ENCODE peak calls at places on chromosomes 12 and 14, in ten cellular contexts. One of them, this sample, is unnamed.

GRCh38 chr14:22545842-22546721 is 42.9 kb downstream of the DAD1 start:
- DNase-seq in astrocyte of the cerebellum: peak; percentile 67
- DNase-seq in bronchial epithelial cell: peak; percentile 41
- DNase-seq in pancreas: no peak
- DNase-seq in cardiac fibroblast: peak; percentile 82
- DNase-seq in transverse colon: no peak
- DNase-seq in AG04450: peak; percentile 67
- DNase-seq in mucosa of descending colon: no peak
- DNase-seq in A549: no peak
- DNase-seq in fibroblast of the aortic adventitia: peak; percentile 78
- DNase-seq in this sample: no peak

GRCh38 chr14:66254066-66254465 is 232.1 kb upstream of the CCDC196 start:
- DNase-seq in A549: no peak
- DNase-seq in bronchial epithelial cell: no peak
- DNase-seq in pancreas: no peak
- DNase-seq in transverse colon: no peak
- DNase-seq in fibroblast of the aortic adventitia: no peak
- DNase-seq in astrocyte of the cerebellum: no peak
- DNase-seq in mucosa of descending colon: no peak
- DNase-seq in cardiac fibroblast: no peak
- DNase-seq in AG04450: no peak
- DNase-seq in this sample: no peak

GRCh38 chr12:6767301-6767591 is 1.1 kb downstream of the PTMS start:
- DNase-seq in bronchial epithelial cell: no peak
- DNase-seq in A549: no peak
- DNase-seq in AG04450: no peak
- DNase-seq in pancreas: no peak
- DNase-seq in transverse colon: no peak
- DNase-seq in astrocyte of the cerebellum: no peak
- DNase-seq in cardiac fibroblast: no peak
- DNase-seq in fibroblast of the aortic adventitia: peak; percentile 55
- DNase-seq in mucosa of descending colon: no peak
- DNase-seq in this sample: no peak

GRCh38 chr12:25187781-25188180 is 7.2 kb downstream of the DNAI7 start:
- DNase-seq in bronchial epithelial cell: peak; percentile 81
- DNase-seq in cardiac fibroblast: peak; percentile 79
- DNase-seq in astrocyte of the cerebellum: peak; percentile 93
- DNase-seq in fibroblast of the aortic adventitia: peak; percentile 88
- DNase-seq in transverse colon: no peak
- DNase-seq in A549: no peak
- DNase-seq in pancreas: no peak
- DNase-seq in mucosa of descending colon: no peak
- DNase-seq in AG04450: peak; percentile 76
- DNase-seq in this sample: no peak

GRCh38 chr14:20031058-20031457 is 4.8 kb downstream of the OR4K13 start:
- DNase-seq in bronchial epithelial cell: no peak
- DNase-seq in cardiac fibroblast: no peak
- DNase-seq in pancreas: no peak
- DNase-seq in astrocyte of the cerebellum: no peak
- DNase-seq in mucosa of descending colon: no peak
- DNase-seq in transverse colon: no peak
- DNase-seq in fibroblast of the aortic adventitia: no peak
- DNase-seq in A549: no peak
- DNase-seq in AG04450: no peak
- DNase-seq in this sample: no peak

GRCh38 chr14:51575225-51576111 is 76.2 kb upstream of the FRMD6 start:
- DNase-seq in A549: no peak
- DNase-seq in mucosa of descending colon: no peak
- DNase-seq in cardiac fibroblast: no peak
- DNase-seq in pancreas: no peak
- DNase-seq in AG04450: no peak
- DNase-seq in bronchial epithelial cell: no peak
- DNase-seq in fibroblast of the aortic adventitia: peak; percentile 39
- DNase-seq in transverse colon: no peak
- DNase-seq in astrocyte of the cerebellum: no peak
- DNase-seq in this sample: no peak

GRCh38 chr12:54053625-54054441 is at the start of gene HOXC4:
- DNase-seq in A549: peak; percentile 82
- DNase-seq in transverse colon: peak; percentile 21
- DNase-seq in AG04450: no peak
- DNase-seq in fibroblast of the aortic adventitia: peak; percentile 63
- DNase-seq in pancreas: no peak
- DNase-seq in astrocyte of the cerebellum: no peak
- DNase-seq in cardiac fibroblast: no peak
- DNase-seq in mucosa of descending colon: no peak
- DNase-seq in bronchial epithelial cell: no peak
- DNase-seq in this sample: peak; percentile 84

GRCh38 chr14:28083456-28083855 is 683.1 kb upstream of the FOXG1 start:
- DNase-seq in mucosa of descending colon: no peak
- DNase-seq in fibroblast of the aortic adventitia: no peak
- DNase-seq in pancreas: no peak
- DNase-seq in transverse colon: no peak
- DNase-seq in cardiac fibroblast: no peak
- DNase-seq in AG04450: no peak
- DNase-seq in astrocyte of the cerebellum: no peak
- DNase-seq in A549: no peak
- DNase-seq in bronchial epithelial cell: peak; percentile 36
- DNase-seq in this sample: no peak

GRCh38 chr12:10557329-10557728 is 51.6 kb downstream of the EIF2S3B start:
- DNase-seq in fibroblast of the aortic adventitia: no peak
- DNase-seq in cardiac fibroblast: no peak
- DNase-seq in bronchial epithelial cell: no peak
- DNase-seq in transverse colon: no peak
- DNase-seq in pancreas: no peak
- DNase-seq in A549: no peak
- DNase-seq in AG04450: no peak
- DNase-seq in astrocyte of the cerebellum: no peak
- DNase-seq in mucosa of descending colon: no peak
- DNase-seq in this sample: no peak

GRCh38 chr14:101132051-101132541 is 228.6 kb upstream of the RTL1 start:
- DNase-seq in AG04450: no peak
- DNase-seq in bronchial epithelial cell: no peak
- DNase-seq in astrocyte of the cerebellum: no peak
- DNase-seq in pancreas: no peak
- DNase-seq in mucosa of descending colon: no peak
- DNase-seq in fibroblast of the aortic adventitia: no peak
- DNase-seq in transverse colon: no peak
- DNase-seq in cardiac fibroblast: no peak
- DNase-seq in A549: no peak
- DNase-seq in this sample: peak; percentile 54

GRCh38 chr14:92658160-92658559 is 90.3 kb downstream of the LGMN start:
- DNase-seq in transverse colon: no peak
- DNase-seq in pancreas: no peak
- DNase-seq in fibroblast of the aortic adventitia: no peak
- DNase-seq in astrocyte of the cerebellum: no peak
- DNase-seq in cardiac fibroblast: no peak
- DNase-seq in A549: no peak
- DNase-seq in mucosa of descending colon: no peak
- DNase-seq in AG04450: no peak
- DNase-seq in bronchial epithelial cell: no peak
- DNase-seq in this sample: no peak

GRCh38 chr14:92655802-92656201 is 92.6 kb downstream of the LGMN start:
- DNase-seq in transverse colon: no peak
- DNase-seq in bronchial epithelial cell: no peak
- DNase-seq in mucosa of descending colon: no peak
- DNase-seq in A549: no peak
- DNase-seq in cardiac fibroblast: no peak
- DNase-seq in fibroblast of the aortic adventitia: no peak
- DNase-seq in pancreas: no peak
- DNase-seq in astrocyte of the cerebellum: no peak
- DNase-seq in AG04450: no peak
- DNase-seq in this sample: no peak

GRCh38 chr14:92655372-92655771 is 93.1 kb downstream of the LGMN start:
- DNase-seq in mucosa of descending colon: no peak
- DNase-seq in bronchial epithelial cell: no peak
- DNase-seq in A549: no peak
- DNase-seq in AG04450: no peak
- DNase-seq in astrocyte of the cerebellum: no peak
- DNase-seq in transverse colon: no peak
- DNase-seq in pancreas: no peak
- DNase-seq in cardiac fibroblast: no peak
- DNase-seq in fibroblast of the aortic adventitia: no peak
- DNase-seq in this sample: no peak

GRCh38 chr14:92657457-92658142 is 90.8 kb downstream of the LGMN start:
- DNase-seq in transverse colon: peak; percentile 54
- DNase-seq in bronchial epithelial cell: no peak
- DNase-seq in mucosa of descending colon: peak; percentile 42
- DNase-seq in cardiac fibroblast: no peak
- DNase-seq in A549: no peak
- DNase-seq in pancreas: no peak
- DNase-seq in AG04450: no peak
- DNase-seq in astrocyte of the cerebellum: no peak
- DNase-seq in fibroblast of the aortic adventitia: no peak
- DNase-seq in this sample: peak; percentile 82

DNA sequence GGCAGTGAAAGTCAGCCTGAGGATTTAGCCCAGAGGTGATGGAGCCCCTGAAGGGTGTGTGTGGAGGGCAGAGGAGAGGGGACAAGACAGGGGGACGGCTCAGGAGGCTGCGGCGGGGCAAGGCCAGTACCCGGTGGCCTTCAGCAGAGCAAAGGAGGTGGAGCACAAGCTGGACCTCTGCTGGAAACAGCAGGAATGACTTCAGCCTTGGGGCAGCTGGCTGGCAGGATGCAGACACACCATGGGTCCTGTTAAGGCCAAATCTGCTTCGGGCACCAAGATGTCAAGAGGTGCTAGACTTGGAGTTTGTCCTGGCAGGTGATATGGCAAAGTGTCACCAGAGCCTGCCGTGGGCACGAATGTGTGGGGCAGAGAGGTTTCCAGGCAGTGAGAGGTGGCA is 92.1 kb downstream of the LGMN start:
- DNase-seq in mucosa of descending colon: no peak
- DNase-seq in A549: no peak
- DNase-seq in bronchial epithelial cell: no peak
- DNase-seq in AG04450: no peak
- DNase-seq in pancreas: no peak
- DNase-seq in astrocyte of the cerebellum: no peak
- DNase-seq in fibroblast of the aortic adventitia: no peak
- DNase-seq in cardiac fibroblast: no peak
- DNase-seq in transverse colon: no peak
- DNase-seq in this sample: no peak
- H3K4me3 ChIP-seq in mucosa of descending colon: no peak overlapping the region
- H3K4me3 ChIP-seq in A549: no peak overlapping the region
- H3K4me3 ChIP-seq in bronchial epithelial cell: no peak overlapping the region
- H3K4me3 ChIP-seq in AG04450: no peak overlapping the region
- H3K4me3 ChIP-seq in pancreas: no peak overlapping the region
- H3K4me3 ChIP-seq in astrocyte of the cerebellum: no peak overlapping the region
- H3K4me3 ChIP-seq in fibroblast of the aortic adventitia: no peak overlapping the region
- H3K4me3 ChIP-seq in cardiac fibroblast: no peak overlapping the region
- H3K4me3 ChIP-seq in transverse colon: no peak overlapping the region
- H3K4me3 ChIP-seq in this sample: no peak overlapping the region

GRCh38 chr12:78914859-78915331 is 50.3 kb downstream of the SYT1 start:
- DNase-seq in pancreas: no peak
- DNase-seq in astrocyte of the cerebellum: no peak
- DNase-seq in bronchial epithelial cell: peak; percentile 69
- DNase-seq in cardiac fibroblast: no peak
- DNase-seq in AG04450: no peak
- DNase-seq in A549: no peak
- DNase-seq in fibroblast of the aortic adventitia: no peak
- DNase-seq in transverse colon: no peak
- DNase-seq in mucosa of descending colon: no peak
- DNase-seq in this sample: no peak
- TF ChIP-seq CTCF in pancreas: no peak
- TF ChIP-seq CTCF in astrocyte of the cerebellum: no peak
- TF ChIP-seq CTCF in bronchial epithelial cell: no peak
- TF ChIP-seq CTCF in cardiac fibroblast: no peak
- TF ChIP-seq CTCF in AG04450: no peak
- TF ChIP-seq CTCF in A549: no peak
- TF ChIP-seq CTCF in fibroblast of the aortic adventitia: no peak
- TF ChIP-seq CTCF in transverse colon: no peak
- TF ChIP-seq CTCF in mucosa of descending colon: no peak
- TF ChIP-seq CTCF in this sample: no peak

DNA sequence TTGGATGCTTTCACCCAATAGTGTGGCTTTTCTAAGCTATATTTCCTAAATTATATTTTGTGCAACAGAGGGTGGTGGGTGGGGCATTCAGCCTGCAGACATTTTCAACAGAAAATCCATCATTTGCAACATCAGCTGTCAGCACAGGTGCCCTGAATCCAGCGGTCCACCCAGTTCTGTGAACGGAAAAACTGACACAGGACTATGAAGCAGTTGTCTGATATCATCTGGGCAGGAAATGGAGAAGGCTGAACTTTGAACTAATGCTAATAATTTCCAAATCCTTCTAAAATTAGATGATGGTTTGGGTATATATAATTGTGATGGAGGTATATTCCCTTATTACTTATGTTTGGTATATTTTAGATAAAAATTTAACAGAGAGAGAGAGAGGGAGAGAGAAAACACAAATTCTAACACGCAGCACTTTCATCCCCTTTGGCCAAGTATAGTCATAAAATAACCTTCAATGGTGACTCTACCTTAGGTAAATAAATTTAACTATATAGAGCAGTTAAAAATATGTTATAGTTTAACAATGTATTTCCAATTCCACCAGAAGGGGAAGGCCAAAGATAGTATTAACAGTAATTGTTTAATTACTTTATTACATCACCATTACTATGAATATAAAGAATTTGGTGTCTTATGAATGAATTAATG is 58.3 kb upstream of the PTPRB start:
- DNase-seq in astrocyte of the cerebellum: no peak
- DNase-seq in mucosa of descending colon: no peak
- DNase-seq in A549: no peak
- DNase-seq in AG04450: no peak
- DNase-seq in cardiac fibroblast: no peak
- DNase-seq in transverse colon: no peak
- DNase-seq in bronchial epithelial cell: no peak
- DNase-seq in pancreas: no peak
- DNase-seq in fibroblast of the aortic adventitia: no peak
- DNase-seq in this sample: no peak
- H3K4me3 ChIP-seq in astrocyte of the cerebellum: no peak overlapping the region
- H3K4me3 ChIP-seq in mucosa of descending colon: no peak overlapping the region
- H3K4me3 ChIP-seq in A549: no peak overlapping the region
- H3K4me3 ChIP-seq in AG04450: no peak overlapping the region
- H3K4me3 ChIP-seq in cardiac fibroblast: no peak overlapping the region
- H3K4me3 ChIP-seq in transverse colon: no peak overlapping the region
- H3K4me3 ChIP-seq in bronchial epithelial cell: no peak overlapping the region
- H3K4me3 ChIP-seq in pancreas: no peak overlapping the region
- H3K4me3 ChIP-seq in fibroblast of the aortic adventitia: no peak overlapping the region
- H3K4me3 ChIP-seq in this sample: no peak overlapping the region

DNA sequence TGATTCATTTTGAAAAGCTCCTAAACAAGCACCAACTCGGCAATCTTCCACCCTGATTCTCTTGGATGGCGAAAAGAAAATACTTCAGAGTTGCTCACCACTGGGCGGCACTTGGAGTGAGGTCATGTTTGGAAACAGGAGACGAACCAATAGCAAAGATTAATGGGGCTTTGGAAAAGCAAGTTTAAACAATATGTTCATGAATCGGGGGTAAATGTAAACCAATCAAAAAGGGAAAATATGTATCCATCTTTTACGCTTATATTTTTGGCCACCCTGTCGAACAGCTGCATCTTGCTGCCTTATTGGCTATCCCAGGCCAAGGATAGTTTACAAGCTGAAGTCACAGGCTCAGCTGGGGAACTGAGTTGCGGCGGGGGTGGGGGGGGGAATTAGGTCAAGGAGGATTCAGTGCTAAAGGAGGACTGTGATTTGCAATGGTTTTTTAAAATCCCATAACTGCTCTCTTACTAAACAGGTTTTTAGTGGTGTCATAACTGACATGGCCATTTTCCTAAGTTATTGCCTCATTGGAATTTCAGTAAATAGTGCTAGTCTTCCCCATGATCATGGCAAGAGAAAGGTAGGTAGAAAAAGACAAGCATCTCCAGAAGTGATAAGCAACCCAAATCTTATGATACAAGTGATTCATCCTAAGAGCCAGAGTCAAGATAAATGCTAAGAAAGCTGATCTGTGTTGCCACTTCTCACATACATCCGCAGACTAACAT is 210.6 kb downstream of the PHLDA1 start:
- DNase-seq in AG04450: peak; percentile 93
- DNase-seq in mucosa of descending colon: peak; percentile 23
- DNase-seq in transverse colon: peak; percentile 26
- DNase-seq in pancreas: no peak
- DNase-seq in astrocyte of the cerebellum: peak; percentile 91
- DNase-seq in fibroblast of the aortic adventitia: peak; percentile 98
- DNase-seq in bronchial epithelial cell: peak; percentile 98
- DNase-seq in cardiac fibroblast: peak; percentile 93
- DNase-seq in A549: no peak
- DNase-seq in this sample: no peak
- TF ChIP-seq CTCF in AG04450: peak; percentile 27
- TF ChIP-seq CTCF in mucosa of descending colon: no peak
- TF ChIP-seq CTCF in transverse colon: no peak
- TF ChIP-seq CTCF in pancreas: no peak
- TF ChIP-seq CTCF in astrocyte of the cerebellum: no peak
- TF ChIP-seq CTCF in fibroblast of the aortic adventitia: peak; percentile 39
- TF ChIP-seq CTCF in bronchial epithelial cell: peak; percentile 15
- TF ChIP-seq CTCF in cardiac fibroblast: peak; percentile 3
- TF ChIP-seq CTCF in A549: no peak
- TF ChIP-seq CTCF in this sample: no peak

This sample was measured in upper lobe of left lung.